ENCODE peak calls at places on chromosomes 16 and 17, in seven cellular contexts. N, K, D, O, E, M and I are unnamed samples.

GRCh38 chr17:38330941-38331411 is 12.8 kb downstream of the GPR179 start:
- DNase-seq in N (no peak), K (no peak), D (no peak), O (no peak), E (no peak), M (no peak), I (no peak)

GRCh38 chr17:56274491-56274890 is 121.2 kb downstream of the ANKFN1 start:
- DNase-seq in N (no peak), K (no peak), D (no peak), O (no peak), E (no peak), M (no peak), I (no peak)

GRCh38 chr17:8747731-8748130 is 3.1 kb upstream of the CCDC42 start:
- DNase-seq in N (no peak), K (no peak), D (no peak), O (no peak), E (no peak), M (no peak), I (no peak)

GRCh38 chr17:38750312-38751121 is 2.0 kb upstream of the PSMB3 start:
- DNase-seq in N (peak), K (no peak), D (no peak), O (no peak), E (no peak), M (peak), I (no peak)

GRCh38 chr17:64134216-64134970 is 4.4 kb upstream of the ERN1 start:
- DNase-seq in N (no peak), K (no peak), D (no peak), O (no peak), E (no peak), M (no peak), I (no peak)

GRCh38 chr16:84941916-84942315 is 69.4 kb downstream of the ZDHHC7 start:
- DNase-seq in N (no peak), K (peak), D (peak), O (no peak), E (no peak), M (no peak), I (no peak)

GRCh38 chr17:71959129-71959528 is 161.7 kb upstream of the SOX9 start:
- DNase-seq in N (no peak), K (no peak), D (no peak), O (no peak), E (no peak), M (peak), I (no peak)

GRCh38 chr17:43360376-43360738 is 38.4 kb upstream of the ARL4D start:
- DNase-seq in N (peak), K (peak), D (peak), O (peak), E (no peak), M (peak), I (no peak)

GRCh38 chr16:5951486-5951885 is 853.9 kb upstream of the EEF2KMT start:
- DNase-seq in N (no peak), K (no peak), D (peak), O (no peak), E (no peak), M (no peak), I (no peak)

GRCh38 chr17:9006175-9006767 is 15.0 kb upstream of the NTN1 start:
- DNase-seq in N (no peak), K (no peak), D (no peak), O (no peak), E (no peak), M (no peak), I (no peak)

GRCh38 chr17:78727057-78727456 is 55.0 kb downstream of the CYTH1 start:
- DNase-seq in N (no peak), K (no peak), D (no peak), O (no peak), E (no peak), M (no peak), I (no peak)

GRCh38 chr16:3715430-3715829 is 1.9 kb downstream of the TRAP1 start:
- DNase-seq in N (no peak), K (no peak), D (no peak), O (no peak), E (no peak), M (no peak), I (no peak)

GRCh38 chr16:31471241-31471874 is 594 bp upstream of the TGFB1I1 start:
- DNase-seq in N (no peak), K (peak), D (no peak), O (no peak), E (no peak), M (no peak), I (no peak)

GRCh38 chr17:74430706-74431567 is 951 bp upstream of the GPRC5C start:
- DNase-seq in N (peak), K (peak), D (peak), O (peak), E (peak), M (peak), I (no peak)

GRCh38 chr17:75404223-75404738 is 1.2 kb downstream of the GRB2 start:
- DNase-seq in N (peak), K (peak), D (peak), O (peak), E (peak), M (peak), I (peak)

GRCh38 chr16:75254359-75254837 is 3.0 kb upstream of the BCAR1 start:
- DNase-seq in N (no peak), K (peak), D (peak), O (peak), E (peak), M (peak), I (no peak)

GRCh38 chr16:79598341-79599181 is 2.0 kb downstream of the MAF start:
- DNase-seq in N (peak), K (peak), D (peak), O (peak), E (peak), M (no peak), I (peak)

GRCh38 chr17:57486978-57487377 is 230.7 kb downstream of the MSI2 start:
- DNase-seq in N (no peak), K (no peak), D (no peak), O (no peak), E (no peak), M (no peak), I (peak)

GRCh38 chr17:18860161-18860972 is 2.4 kb downstream of the PRPSAP2 start:
- DNase-seq in N (peak), K (no peak), D (peak), O (no peak), E (no peak), M (peak), I (no peak)
- H3K27ac ChIP-seq in N (no peak), K (no peak), D (no peak), O (no peak), E (no peak), M (no peak), I (no peak)

GRCh38 chr17:80992077-80992947 is 671 bp downstream of the CHMP6 start:
- DNase-seq in N (peak), K (no peak), D (no peak), O (peak), E (no peak), M (no peak), I (no peak)

GRCh38 chr17:80992948-80993624 is 1.4 kb downstream of the CHMP6 start:
- DNase-seq in N (no peak), K (no peak), D (no peak), O (no peak), E (no peak), M (peak), I (no peak)

GRCh38 chr17:80989586-80989913 is 2.1 kb upstream of the CHMP6 start:
- DNase-seq in N (no peak), K (no peak), D (no peak), O (no peak), E (no peak), M (peak), I (no peak)

GRCh38 chr17:80990921-80991644 is 558 bp upstream of the CHMP6 start:
- DNase-seq in N (peak), K (no peak), D (no peak), O (no peak), E (no peak), M (no peak), I (no peak)

DNA sequence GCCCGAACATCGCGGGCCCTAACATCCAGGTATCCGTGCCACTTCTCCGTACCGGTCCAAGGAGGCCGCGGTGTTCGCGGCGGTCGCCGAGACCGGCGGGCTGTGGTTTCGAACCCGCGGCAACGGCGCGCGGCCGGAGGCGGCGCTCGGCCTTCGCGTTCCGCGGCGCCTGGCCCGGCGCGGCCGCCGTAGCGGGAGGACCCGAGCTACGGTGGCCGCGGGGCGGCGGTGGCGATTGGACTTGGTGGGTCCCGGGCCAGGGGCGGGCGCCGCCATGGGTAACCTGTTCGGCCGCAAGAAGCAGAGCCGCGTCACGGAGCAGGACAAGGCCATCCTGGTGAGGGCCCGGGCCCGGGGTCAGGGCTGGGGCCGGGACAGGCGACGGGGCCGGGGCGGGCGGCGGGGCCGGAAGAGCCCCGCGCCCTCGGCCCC is at the start of gene CHMP6:
- DNase-seq in N (peak), K (peak), D (peak), O (peak), E (peak), M (peak), I (no peak)
- H3K27ac ChIP-seq in N (peak), K (peak), D (peak), O (peak), E (peak), M (no peak), I (peak)

GRCh38 chr17:13544292-13544691 is 57.4 kb downstream of the HS3ST3A1 start:
- DNase-seq in N (no peak), K (peak), D (peak), O (peak), E (no peak), M (peak), I (no peak)
- H3K27ac ChIP-seq in N (no peak), K (peak), D (peak), O (no peak), E (no peak), M (peak), I (no peak)

GRCh38 chr17:27455914-27456680 is at the start of gene KSR1:
- DNase-seq in N (peak), K (peak), D (peak), O (peak), E (peak), M (peak), I (peak)

GRCh38 chr17:27454089-27454488 is 2.2 kb upstream of the KSR1 start:
- DNase-seq in N (no peak), K (no peak), D (no peak), O (no peak), E (no peak), M (no peak), I (no peak)

GRCh38 chr17:27456681-27457404 is 595 bp downstream of the KSR1 start:
- DNase-seq in N (no peak), K (no peak), D (no peak), O (peak), E (peak), M (no peak), I (no peak)

GRCh38 chr17:27457405-27457730 is 1.1 kb downstream of the KSR1 start:
- DNase-seq in N (no peak), K (no peak), D (no peak), O (no peak), E (no peak), M (no peak), I (no peak)

DNA sequence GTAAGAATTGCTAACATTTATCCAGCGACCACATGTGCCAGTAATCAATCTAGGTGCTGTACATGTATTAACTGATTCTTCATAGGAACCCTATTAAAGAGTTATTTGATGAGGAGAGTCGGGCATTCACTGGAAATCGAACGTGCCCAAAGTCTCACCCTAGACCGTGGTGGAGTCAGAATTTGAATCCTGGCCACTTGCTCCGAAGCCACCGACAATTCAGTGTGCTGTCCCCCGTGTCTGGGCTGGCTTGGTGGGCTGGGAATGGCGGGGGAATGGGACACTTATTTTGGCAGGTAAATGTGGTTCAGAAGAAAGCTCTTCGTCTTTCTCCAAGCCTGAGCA is 707 bp upstream of the KSR1 start:
- DNase-seq in N (no peak), K (no peak), D (no peak), O (no peak), E (no peak), M (no peak), I (no peak)
- H3K27ac ChIP-seq in N (peak), K (no peak), D (no peak), O (peak), E (peak), M (no peak), I (peak)

GRCh38 chr16:2592786-2593185 is 55.0 kb downstream of the PDPK1 start:
- DNase-seq in N (peak), K (no peak), D (no peak), O (no peak), E (no peak), M (no peak), I (no peak)

GRCh38 chr16:2586901-2587480 is 49.2 kb downstream of the PDPK1 start:
- DNase-seq in N (peak), K (no peak), D (no peak), O (no peak), E (no peak), M (no peak), I (no peak)

GRCh38 chr16:2587891-2588565 is 50.2 kb downstream of the PDPK1 start:
- DNase-seq in N (peak), K (no peak), D (no peak), O (no peak), E (no peak), M (no peak), I (no peak)

GRCh38 chr16:2595376-2596200 is 57.8 kb downstream of the PDPK1 start:
- DNase-seq in N (peak), K (no peak), D (no peak), O (no peak), E (no peak), M (no peak), I (no peak)

GRCh38 chr16:2591476-2592240 is 53.8 kb downstream of the PDPK1 start:
- DNase-seq in N (peak), K (no peak), D (no peak), O (no peak), E (no peak), M (no peak), I (no peak)
- H3K27ac ChIP-seq in N (no peak), K (no peak), D (no peak), O (no peak), E (no peak), M (no peak), I (no peak)

GRCh38 chr17:265726-266125 is 84.3 kb upstream of the DOC2B start:
- DNase-seq in N (no peak), K (no peak), D (no peak), O (no peak), E (no peak), M (no peak), I (no peak)

GRCh38 chr17:263773-264172 is 82.3 kb upstream of the DOC2B start:
- DNase-seq in N (no peak), K (no peak), D (no peak), O (no peak), E (no peak), M (no peak), I (no peak)

GRCh38 chr17:266219-266618 is 84.8 kb upstream of the DOC2B start:
- DNase-seq in N (no peak), K (no peak), D (no peak), O (peak), E (no peak), M (no peak), I (no peak)

GRCh38 chr17:269616-270514 is 82.7 kb downstream of the RPH3AL start:
- DNase-seq in N (no peak), K (no peak), D (no peak), O (no peak), E (no peak), M (no peak), I (no peak)

DNA sequence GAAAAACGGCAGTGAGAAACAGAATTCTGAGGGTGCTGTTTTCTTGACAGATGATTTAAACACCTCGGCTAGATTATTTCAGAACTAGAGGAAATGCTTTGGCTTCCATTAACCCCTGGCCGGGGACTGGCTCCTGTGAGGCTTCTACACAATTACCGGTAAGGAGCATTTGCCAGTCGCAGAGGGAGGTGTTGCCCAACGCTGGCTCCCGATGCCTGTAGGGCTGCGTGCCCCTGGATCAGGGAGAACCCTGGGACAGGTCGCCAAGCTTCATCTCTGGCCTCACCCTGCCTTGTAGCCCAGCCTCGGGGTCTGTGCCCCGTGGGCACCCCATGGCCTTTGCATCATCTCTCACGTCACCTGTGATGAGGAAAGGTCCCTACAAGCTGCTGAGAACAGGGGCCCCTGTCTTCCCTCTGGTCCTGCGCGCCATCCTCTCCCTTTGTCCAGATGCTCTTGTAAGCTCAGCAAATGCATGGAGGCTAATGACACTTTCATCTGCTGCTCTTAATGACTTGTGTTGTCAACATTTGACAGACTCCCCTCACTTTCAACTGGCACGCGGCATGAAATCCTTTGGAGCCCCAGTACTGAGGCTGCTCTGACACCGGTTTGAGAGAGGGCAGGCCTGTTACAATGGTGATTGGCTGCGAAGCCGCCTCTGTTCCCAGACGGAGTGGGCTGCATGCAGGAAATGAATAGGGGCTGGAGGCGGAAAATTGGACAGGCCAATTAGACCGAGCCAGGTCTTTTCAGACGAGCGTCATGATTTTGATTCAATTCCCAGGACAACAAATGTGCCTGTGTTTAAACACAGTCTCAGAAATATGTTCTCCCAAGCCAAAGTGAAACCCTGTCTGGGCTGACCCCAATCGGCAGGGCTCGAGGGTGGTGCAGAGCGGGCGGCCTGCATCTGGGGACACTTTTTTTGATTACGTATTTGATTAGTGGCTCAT is 85.5 kb upstream of the DOC2B start:
- DNase-seq in N (no peak), K (no peak), D (peak), O (peak), E (peak), M (no peak), I (peak)
- H3K27ac ChIP-seq in N (peak), K (no peak), D (no peak), O (peak), E (peak), M (no peak), I (peak)

GRCh38 chr16:86091976-86092375 is 193.0 kb downstream of the IRF8 start:
- DNase-seq in N (no peak), K (no peak), D (no peak), O (no peak), E (no peak), M (no peak), I (no peak)

GRCh38 chr16:86089986-86090385 is 191.0 kb downstream of the IRF8 start:
- DNase-seq in N (no peak), K (no peak), D (no peak), O (no peak), E (no peak), M (no peak), I (no peak)

GRCh38 chr16:86088816-86089215 is 189.9 kb downstream of the IRF8 start:
- DNase-seq in N (no peak), K (no peak), D (no peak), O (no peak), E (no peak), M (no peak), I (no peak)

GRCh38 chr16:86089341-86089900 is 190.5 kb downstream of the IRF8 start:
- DNase-seq in N (no peak), K (no peak), D (no peak), O (no peak), E (no peak), M (no peak), I (no peak)

GRCh38 chr16:86090461-86091170 is 191.7 kb downstream of the IRF8 start:
- DNase-seq in N (no peak), K (no peak), D (no peak), O (no peak), E (no peak), M (no peak), I (no peak)
- H3K27ac ChIP-seq in N (no peak), K (no peak), D (no peak), O (no peak), E (no peak), M (no peak), I (no peak)

GRCh38 chr16:86665319-86665675 is 86.9 kb downstream of the FOXL1 start:
- DNase-seq in N (no peak), K (peak), D (peak), O (no peak), E (no peak), M (peak), I (no peak)
- H3K27ac ChIP-seq in N (peak), K (peak), D (peak), O (peak), E (no peak), M (peak), I (no peak)

GRCh38 chr17:81968850-81969812 is 8.1 kb upstream of the NOTUM start:
- DNase-seq in N (no peak), K (no peak), D (no peak), O (no peak), E (no peak), M (no peak), I (no peak)

GRCh38 chr17:81966343-81967243 is 5.6 kb upstream of the NOTUM start:
- DNase-seq in N (no peak), K (no peak), D (no peak), O (peak), E (peak), M (no peak), I (no peak)

GRCh38 chr17:81967244-81967532 is 6.2 kb upstream of the NOTUM start:
- DNase-seq in N (no peak), K (no peak), D (no peak), O (no peak), E (no peak), M (no peak), I (no peak)

GRCh38 chr17:81967533-81968395 is 6.8 kb upstream of the NOTUM start:
- DNase-seq in N (no peak), K (no peak), D (peak), O (peak), E (peak), M (peak), I (peak)

DNA sequence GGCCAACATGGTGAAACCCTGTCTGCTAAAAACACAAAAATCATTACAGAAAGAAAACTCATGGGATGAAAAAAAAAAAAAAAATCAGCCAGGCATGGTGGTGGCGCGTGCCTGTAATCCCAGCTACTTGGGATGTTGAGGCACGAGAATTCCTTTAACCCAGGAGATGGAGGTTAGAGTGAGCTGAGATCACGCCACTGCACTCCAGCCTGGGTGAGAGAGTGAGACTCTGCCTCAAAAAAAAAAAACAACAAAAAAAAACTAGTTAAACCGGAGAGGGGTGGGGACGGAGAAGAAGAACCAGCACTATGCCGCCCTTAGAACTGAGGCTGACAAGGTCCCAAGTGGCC is 7.4 kb upstream of the NOTUM start:
- DNase-seq in N (no peak), K (no peak), D (no peak), O (no peak), E (no peak), M (no peak), I (no peak)
- H3K27ac ChIP-seq in N (no peak), K (no peak), D (no peak), O (no peak), E (no peak), M (no peak), I (no peak)